ENCODE peak calls at places on chromosomes 7 and 10, in six cellular contexts. One of them, this sample, is unnamed.
A peak's percentile ranks its signal among the peaks of the same experiment; 100 is the strongest.

GRCh38 chr10:30353851-30354250 is 4.8 kb upstream of the MTPAP start:
- DNase-seq in left lung: no peak
- DNase-seq in ovary: no peak
- DNase-seq in suprapubic skin: no peak
- DNase-seq in AML-193: no peak
- DNase-seq in GM03348: peak; percentile 82
- DNase-seq in this sample: peak; percentile 71

GRCh38 chr10:72790216-72790990 is 98.5 kb downstream of the MCU start:
- DNase-seq in left lung: no peak
- DNase-seq in ovary: no peak
- DNase-seq in suprapubic skin: no peak
- DNase-seq in AML-193: no peak
- DNase-seq in GM03348: no peak
- DNase-seq in this sample: no peak

GRCh38 chr7:28629216-28629848 is 217.0 kb downstream of the CREB5 start:
- DNase-seq in left lung: no peak
- DNase-seq in ovary: peak; percentile 33
- DNase-seq in suprapubic skin: no peak
- DNase-seq in AML-193: no peak
- DNase-seq in GM03348: peak; percentile 52
- DNase-seq in this sample: peak; percentile 31

GRCh38 chr7:159031135-159031701 is 113.4 kb downstream of the VIPR2 start:
- DNase-seq in left lung: no peak
- DNase-seq in ovary: peak; percentile 84
- DNase-seq in suprapubic skin: no peak
- DNase-seq in AML-193: no peak
- DNase-seq in GM03348: no peak
- DNase-seq in this sample: no peak

GRCh38 chr7:22680482-22680901 is 46.5 kb upstream of the IL6 start:
- DNase-seq in left lung: no peak
- DNase-seq in ovary: no peak
- DNase-seq in suprapubic skin: no peak
- DNase-seq in AML-193: no peak
- DNase-seq in GM03348: no peak
- DNase-seq in this sample: no peak

GRCh38 chr10:69049564-69049955 is 38.3 kb upstream of the SRGN start:
- DNase-seq in left lung: peak; percentile 74
- DNase-seq in ovary: no peak
- DNase-seq in suprapubic skin: no peak
- DNase-seq in AML-193: peak; percentile 66
- DNase-seq in GM03348: no peak
- DNase-seq in this sample: no peak

GRCh38 chr10:15197911-15198310 is 29.4 kb upstream of the NMT2 start:
- DNase-seq in left lung: no peak
- DNase-seq in ovary: no peak
- DNase-seq in suprapubic skin: no peak
- DNase-seq in AML-193: no peak
- DNase-seq in GM03348: no peak
- DNase-seq in this sample: no peak

GRCh38 chr10:100826983-100827818 is 81.8 kb downstream of the PAX2 start:
- DNase-seq in left lung: no peak
- DNase-seq in ovary: peak; percentile 38
- DNase-seq in suprapubic skin: no peak
- DNase-seq in AML-193: peak; percentile 10
- DNase-seq in GM03348: no peak
- DNase-seq in this sample: no peak

GRCh38 chr7:106484562-106484961 is 176.4 kb downstream of the CCDC71L start:
- DNase-seq in left lung: no peak
- DNase-seq in ovary: no peak
- DNase-seq in suprapubic skin: peak; percentile 65
- DNase-seq in AML-193: peak; percentile 89
- DNase-seq in GM03348: peak; percentile 49
- DNase-seq in this sample: peak; percentile 70

GRCh38 chr7:143408247-143408685 is 390 bp downstream of the EPHA1 start:
- DNase-seq in left lung: no peak
- DNase-seq in ovary: no peak
- DNase-seq in suprapubic skin: no peak
- DNase-seq in AML-193: no peak
- DNase-seq in GM03348: no peak
- DNase-seq in this sample: no peak

GRCh38 chr7:35968140-35968940 is 167.5 kb downstream of the SEPTIN7 start:
- DNase-seq in left lung: no peak
- DNase-seq in ovary: no peak
- DNase-seq in suprapubic skin: no peak
- DNase-seq in AML-193: no peak
- DNase-seq in GM03348: no peak
- DNase-seq in this sample: no peak

GRCh38 chr10:118692911-118693310 is 61.9 kb downstream of the CACUL1 start:
- DNase-seq in left lung: no peak
- DNase-seq in ovary: no peak
- DNase-seq in suprapubic skin: no peak
- DNase-seq in AML-193: no peak
- DNase-seq in GM03348: peak; percentile 80
- DNase-seq in this sample: peak; percentile 94

GRCh38 chr7:142516038-142516501 is 233.2 kb upstream of the PRSS1 start:
- DNase-seq in left lung: peak; percentile 39
- DNase-seq in ovary: no peak
- DNase-seq in suprapubic skin: no peak
- DNase-seq in AML-193: peak; percentile 69
- DNase-seq in GM03348: peak; percentile 72
- DNase-seq in this sample: peak; percentile 58

GRCh38 chr10:63972949-63973827 is 452.0 kb downstream of the REEP3 start:
- DNase-seq in left lung: no peak
- DNase-seq in ovary: no peak
- DNase-seq in suprapubic skin: no peak
- DNase-seq in AML-193: no peak
- DNase-seq in GM03348: no peak
- DNase-seq in this sample: no peak

This sample was measured in fibroblast of gingiva.